ENCODE peak calls at places on chromosomes 2 and 18, in ten cellular contexts. D, F, Z, Q, O, S, A, N, M and I are unnamed samples.

GRCh38 chr18:55232506-55232905 is 273.2 kb upstream of the CCDC68 start:
- DNase-seq in D (no peak), F (no peak), Z (no peak), Q (no peak), O (no peak), S (no peak), A (no peak), N (no peak), M (no peak), I (no peak)

GRCh38 chr2:85583667-85584353 is 421 bp upstream of the VAMP5 start:
- DNase-seq in D (no peak), F (peak), Z (no peak), Q (no peak), O (no peak), S (peak), A (no peak), N (no peak), M (no peak), I (no peak)

GRCh38 chr2:3627500-3628100 is 30.4 kb upstream of the ALLC start:
- DNase-seq in D (peak), F (no peak), Z (no peak), Q (no peak), O (no peak), S (no peak), A (no peak), N (no peak), M (no peak), I (no peak)

GRCh38 chr2:157190151-157190550 is 67.4 kb upstream of the GALNT5 start:
- DNase-seq in D (no peak), F (peak), Z (no peak), Q (peak), O (no peak), S (peak), A (no peak), N (peak), M (peak), I (peak)

GRCh38 chr2:163469561-163469962 is 266.2 kb downstream of the FIGN start:
- DNase-seq in D (no peak), F (no peak), Z (no peak), Q (no peak), O (no peak), S (no peak), A (no peak), N (peak), M (no peak), I (no peak)

GRCh38 chr18:70075906-70076305 is 128.2 kb upstream of the CD226 start:
- DNase-seq in D (no peak), F (peak), Z (no peak), Q (no peak), O (no peak), S (peak), A (no peak), N (no peak), M (no peak), I (no peak)

GRCh38 chr18:58190842-58191530 is 147.0 kb downstream of the NEDD4L start:
- DNase-seq in D (no peak), F (peak), Z (no peak), Q (no peak), O (no peak), S (no peak), A (no peak), N (peak), M (no peak), I (no peak)

GRCh38 chr18:79577451-79578395 is 101.9 kb upstream of the CTDP1 start:
- DNase-seq in D (peak), F (no peak), Z (no peak), Q (no peak), O (no peak), S (no peak), A (peak), N (peak), M (peak), I (peak)

GRCh38 chr2:198873771-198874501 is 583.8 kb downstream of the SATB2 start:
- DNase-seq in D (no peak), F (peak), Z (no peak), Q (peak), O (no peak), S (peak), A (no peak), N (peak), M (peak), I (peak)

GRCh38 chr2:67210430-67210829 is 186.7 kb upstream of the ETAA1 start:
- DNase-seq in D (no peak), F (no peak), Z (no peak), Q (no peak), O (no peak), S (no peak), A (no peak), N (no peak), M (no peak), I (no peak)

GRCh38 chr18:32455346-32455745 is 15.3 kb downstream of the GAREM1 start:
- DNase-seq in D (no peak), F (no peak), Z (no peak), Q (no peak), O (no peak), S (peak), A (no peak), N (no peak), M (no peak), I (no peak)

GRCh38 chr2:99624682-99625081 is 134.9 kb upstream of the REV1 start:
- DNase-seq in D (no peak), F (no peak), Z (no peak), Q (no peak), O (no peak), S (no peak), A (no peak), N (no peak), M (no peak), I (no peak)

GRCh38 chr18:57004366-57005121 is 142.3 kb upstream of the BOD1L2 start:
- DNase-seq in D (no peak), F (peak), Z (no peak), Q (peak), O (peak), S (peak), A (no peak), N (peak), M (peak), I (peak)

GRCh38 chr2:85273732-85274731 is 53.8 kb downstream of the TGOLN2 start:
- DNase-seq in D (no peak), F (peak), Z (no peak), Q (peak), O (no peak), S (peak), A (peak), N (peak), M (peak), I (peak)

GRCh38 chr2:120616261-120616660 is 119.4 kb upstream of the GLI2 start:
- DNase-seq in D (no peak), F (no peak), Z (no peak), Q (no peak), O (no peak), S (no peak), A (no peak), N (no peak), M (no peak), I (no peak)

GRCh38 chr2:241563031-241563507 is 4.5 kb downstream of the BOK start:
- DNase-seq in D (no peak), F (no peak), Z (no peak), Q (no peak), O (no peak), S (no peak), A (no peak), N (no peak), M (no peak), I (no peak)

GRCh38 chr2:129730979-129731378 is 248.5 kb upstream of the RAB6C start:
- DNase-seq in D (no peak), F (no peak), Z (no peak), Q (no peak), O (no peak), S (no peak), A (no peak), N (no peak), M (no peak), I (no peak)

GRCh38 chr18:67551146-67551545 is 34.6 kb upstream of the DSEL start:
- DNase-seq in D (no peak), F (peak), Z (no peak), Q (no peak), O (no peak), S (no peak), A (no peak), N (no peak), M (no peak), I (no peak)

GRCh38 chr2:160910681-160911080 is 249.5 kb upstream of the TANK start:
- DNase-seq in D (no peak), F (peak), Z (no peak), Q (peak), O (no peak), S (peak), A (no peak), N (peak), M (no peak), I (peak)

GRCh38 chr2:165109915-165110314 is 93.9 kb downstream of the SCN3A start:
- DNase-seq in D (no peak), F (no peak), Z (no peak), Q (no peak), O (no peak), S (no peak), A (no peak), N (no peak), M (no peak), I (no peak)

GRCh38 chr2:58182527-58182926 is 58.6 kb downstream of the FANCL start:
- DNase-seq in D (no peak), F (peak), Z (no peak), Q (no peak), O (no peak), S (peak), A (no peak), N (no peak), M (no peak), I (no peak)